ENCODE peak calls at places on chromosomes 5 and 9, in seven cellular contexts. One of them, this sample, is unnamed.

GRCh38 chr9:134967547-134967930 is 49.8 kb upstream of the FCN1 start:
- DNase-seq in upper lobe of right lung: peak
- DNase-seq in Right ventricle myocardium superior: peak
- DNase-seq in pons: no peak
- DNase-seq in D341Med: no peak
- DNase-seq in GM04504: no peak
- DNase-seq in HT-29: no peak
- DNase-seq in this sample: no peak

GRCh38 chr5:172672696-172673095 is 31.6 kb downstream of the NEURL1B start:
- DNase-seq in upper lobe of right lung: no peak
- DNase-seq in Right ventricle myocardium superior: no peak
- DNase-seq in pons: no peak
- DNase-seq in D341Med: no peak
- DNase-seq in GM04504: no peak
- DNase-seq in HT-29: no peak
- DNase-seq in this sample: no peak

GRCh38 chr9:6842584-6842947 is 84.8 kb downstream of the KDM4C start:
- DNase-seq in upper lobe of right lung: no peak
- DNase-seq in Right ventricle myocardium superior: no peak
- DNase-seq in pons: no peak
- DNase-seq in D341Med: no peak
- DNase-seq in GM04504: peak
- DNase-seq in HT-29: no peak
- DNase-seq in this sample: no peak

GRCh38 chr5:84433461-84433860 is 48.8 kb upstream of the EDIL3 start:
- DNase-seq in upper lobe of right lung: no peak
- DNase-seq in Right ventricle myocardium superior: no peak
- DNase-seq in pons: no peak
- DNase-seq in D341Med: no peak
- DNase-seq in GM04504: no peak
- DNase-seq in HT-29: no peak
- DNase-seq in this sample: no peak

GRCh38 chr9:85541876-85542275 is 199.9 kb downstream of the AGTPBP1 start:
- DNase-seq in upper lobe of right lung: no peak
- DNase-seq in Right ventricle myocardium superior: no peak
- DNase-seq in pons: peak
- DNase-seq in D341Med: no peak
- DNase-seq in GM04504: no peak
- DNase-seq in HT-29: no peak
- DNase-seq in this sample: no peak

GRCh38 chr9:115855458-115856133 is 298.0 kb upstream of the PAPPA start:
- DNase-seq in upper lobe of right lung: no peak
- DNase-seq in Right ventricle myocardium superior: no peak
- DNase-seq in pons: no peak
- DNase-seq in D341Med: no peak
- DNase-seq in GM04504: no peak
- DNase-seq in HT-29: no peak
- DNase-seq in this sample: no peak

GRCh38 chr9:125630436-125630835 is 76.6 kb downstream of the MAPKAP1 start:
- DNase-seq in upper lobe of right lung: no peak
- DNase-seq in Right ventricle myocardium superior: no peak
- DNase-seq in pons: no peak
- DNase-seq in D341Med: no peak
- DNase-seq in GM04504: no peak
- DNase-seq in HT-29: no peak
- DNase-seq in this sample: peak

GRCh38 chr9:113966394-113966793 is 90.3 kb downstream of the ZNF618 start:
- DNase-seq in upper lobe of right lung: no peak
- DNase-seq in Right ventricle myocardium superior: peak
- DNase-seq in pons: no peak
- DNase-seq in D341Med: no peak
- DNase-seq in GM04504: no peak
- DNase-seq in HT-29: peak
- DNase-seq in this sample: no peak

GRCh38 chr9:98523231-98523901 is 185.4 kb downstream of the GABBR2 start:
- DNase-seq in upper lobe of right lung: no peak
- DNase-seq in Right ventricle myocardium superior: no peak
- DNase-seq in pons: no peak
- DNase-seq in D341Med: peak
- DNase-seq in GM04504: no peak
- DNase-seq in HT-29: peak
- DNase-seq in this sample: no peak